ENCODE peak calls at places on chromosomes 3 and 15, in six cellular contexts. Z is D341Med; J is right cardiac atrium; G is SHP77; N is HFFc6; M is activated gamma-delta T cell treated with anti-CD3 and anti-CD28 coated beads, Interleukin-2, amount 50 U/mL, for 16 hours. Y is an unnamed sample.

GRCh38 chr3:183008303-183008702 is 28.0 kb upstream of the DCUN1D1 start:
- DNase-seq in N (no peak), Z (no peak), M (no peak), J (no peak), G (no peak), Y (no peak)

GRCh38 chr3:134441321-134441720 is 44.5 kb downstream of the ANAPC13 start:
- DNase-seq in M (no peak), Z (no peak), G (no peak), J (no peak), N (no peak), Y (peak)

GRCh38 chr15:71752604-71753289 is 57.6 kb upstream of the NR2E3 start:
- DNase-seq in Z (no peak), J (no peak), M (no peak), N (peak), G (peak), Y (no peak)

GRCh38 chr3:93973160-93974126 is at the start of gene PROS1:
- DNase-seq in J (peak), N (peak), M (peak), Z (peak), G (peak), Y (peak)

GRCh38 chr15:70290708-70291107 is 193.0 kb upstream of the TLE3 start:
- DNase-seq in M (no peak), Z (no peak), J (no peak), N (no peak), G (no peak), Y (no peak)

GRCh38 chr3:178505832-178506231 is 30.4 kb upstream of the KCNMB2 start:
- DNase-seq in N (no peak), J (no peak), Z (no peak), G (no peak), M (no peak), Y (no peak)

GRCh38 chr3:117407317-117407716 is 697.7 kb downstream of the TUSC7 start:
- DNase-seq in G (peak), Z (peak), N (no peak), M (no peak), J (no peak), Y (no peak)

GRCh38 chr3:155352900-155353490 is 59.5 kb upstream of the STRIT1 start:
- DNase-seq in J (no peak), G (peak), N (peak), Z (peak), M (no peak), Y (no peak)

GRCh38 chr3:32459474-32459873 is 43.2 kb downstream of the CMTM6 start:
- DNase-seq in N (no peak), J (no peak), G (no peak), Z (no peak), M (no peak), Y (peak)

GRCh38 chr15:24786347-24786746 is 110.8 kb downstream of the NPAP1 start:
- DNase-seq in J (no peak), M (no peak), N (no peak), G (no peak), Z (no peak), Y (no peak)

GRCh38 chr3:172370434-172370833 is 77.8 kb downstream of the GHSR start:
- DNase-seq in Z (no peak), N (no peak), G (no peak), J (no peak), M (no peak), Y (no peak)

GRCh38 chr15:82805994-82806406 is at the start of gene FSD2:
- DNase-seq in N (no peak), G (peak), Z (no peak), M (no peak), J (peak), Y (no peak)

GRCh38 chr3:99931059-99931458 is 113.4 kb downstream of the CMSS1 start:
- DNase-seq in G (no peak), Z (no peak), N (no peak), M (no peak), J (no peak), Y (no peak)

GRCh38 chr3:153848701-153849100 is 272.5 kb upstream of the ARHGEF26 start:
- DNase-seq in J (no peak), G (no peak), N (no peak), M (no peak), Z (no peak), Y (no peak)

GRCh38 chr3:152556731-152557254 is 278.1 kb upstream of the P2RY1 start:
- DNase-seq in G (no peak), Z (no peak), N (peak), J (peak), M (no peak), Y (no peak)

GRCh38 chr15:50783895-50784294 is 18.4 kb upstream of the SPPL2A start:
- DNase-seq in Z (no peak), N (no peak), M (no peak), G (no peak), J (no peak), Y (no peak)

Y was measured in stimulated activated effector memory CD8-positive, alpha-beta T cell treated with anti-CD3 and anti-CD28 coated beads, Interleukin-12 subunit alpha, Interleukin-12 subunit beta, amount 100 ng/mL, for 72 hours.